ENCODE peak calls at places on chromosomes 6 and 20, in eight cellular contexts. One of them, this sample, is unnamed.

GRCh38 chr20:39878809-39879208 is 810.2 kb downstream of the MAFB start:
- DNase-seq in GM06990: no peak
- DNase-seq in gastrocnemius medialis: no peak
- DNase-seq in hepatocyte: no peak
- DNase-seq in mammary epithelial cell: peak
- DNase-seq in epithelial cell of esophagus: peak
- DNase-seq in IMR-90: no peak
- DNase-seq in lower lobe of right lung: no peak
- DNase-seq in this sample: no peak

GRCh38 chr6:164039954-164040375 is 625.4 kb downstream of the QKI start:
- DNase-seq in GM06990: no peak
- DNase-seq in gastrocnemius medialis: no peak
- DNase-seq in hepatocyte: no peak
- DNase-seq in mammary epithelial cell: peak
- DNase-seq in epithelial cell of esophagus: no peak
- DNase-seq in IMR-90: no peak
- DNase-seq in lower lobe of right lung: peak
- DNase-seq in this sample: no peak

GRCh38 chr6:128112494-128112893 is 211.6 kb upstream of the THEMIS start:
- DNase-seq in GM06990: no peak
- DNase-seq in gastrocnemius medialis: no peak
- DNase-seq in hepatocyte: peak
- DNase-seq in mammary epithelial cell: no peak
- DNase-seq in epithelial cell of esophagus: no peak
- DNase-seq in IMR-90: peak
- DNase-seq in lower lobe of right lung: no peak
- DNase-seq in this sample: no peak

GRCh38 chr6:13694562-13694961 is 17.1 kb downstream of the RANBP9 start:
- DNase-seq in GM06990: no peak
- DNase-seq in gastrocnemius medialis: no peak
- DNase-seq in hepatocyte: no peak
- DNase-seq in mammary epithelial cell: no peak
- DNase-seq in epithelial cell of esophagus: no peak
- DNase-seq in IMR-90: no peak
- DNase-seq in lower lobe of right lung: no peak
- DNase-seq in this sample: no peak

GRCh38 chr6:29845405-29846006 is 17.9 kb downstream of the HLA-G start:
- DNase-seq in GM06990: no peak
- DNase-seq in gastrocnemius medialis: no peak
- DNase-seq in hepatocyte: peak
- DNase-seq in mammary epithelial cell: peak
- DNase-seq in epithelial cell of esophagus: peak
- DNase-seq in IMR-90: no peak
- DNase-seq in lower lobe of right lung: no peak
- DNase-seq in this sample: peak

GRCh38 chr6:20658053-20658452 is 123.8 kb downstream of the CDKAL1 start:
- DNase-seq in GM06990: no peak
- DNase-seq in gastrocnemius medialis: no peak
- DNase-seq in hepatocyte: no peak
- DNase-seq in mammary epithelial cell: no peak
- DNase-seq in epithelial cell of esophagus: no peak
- DNase-seq in IMR-90: no peak
- DNase-seq in lower lobe of right lung: no peak
- DNase-seq in this sample: no peak

GRCh38 chr6:39931607-39932006 is 2.7 kb downstream of the MOCS1 start:
- DNase-seq in GM06990: no peak
- DNase-seq in gastrocnemius medialis: no peak
- DNase-seq in hepatocyte: no peak
- DNase-seq in mammary epithelial cell: no peak
- DNase-seq in epithelial cell of esophagus: no peak
- DNase-seq in IMR-90: no peak
- DNase-seq in lower lobe of right lung: no peak
- DNase-seq in this sample: no peak

GRCh38 chr20:44087051-44087856 is 99.7 kb downstream of the JPH2 start:
- DNase-seq in GM06990: no peak
- DNase-seq in gastrocnemius medialis: no peak
- DNase-seq in hepatocyte: no peak
- DNase-seq in mammary epithelial cell: no peak
- DNase-seq in epithelial cell of esophagus: peak
- DNase-seq in IMR-90: no peak
- DNase-seq in lower lobe of right lung: no peak
- DNase-seq in this sample: no peak

GRCh38 chr6:27479319-27480182 is 6.6 kb upstream of the ZNF184 start:
- DNase-seq in GM06990: peak
- DNase-seq in gastrocnemius medialis: peak
- DNase-seq in hepatocyte: peak
- DNase-seq in mammary epithelial cell: peak
- DNase-seq in epithelial cell of esophagus: peak
- DNase-seq in IMR-90: peak
- DNase-seq in lower lobe of right lung: peak
- DNase-seq in this sample: peak

DNA sequence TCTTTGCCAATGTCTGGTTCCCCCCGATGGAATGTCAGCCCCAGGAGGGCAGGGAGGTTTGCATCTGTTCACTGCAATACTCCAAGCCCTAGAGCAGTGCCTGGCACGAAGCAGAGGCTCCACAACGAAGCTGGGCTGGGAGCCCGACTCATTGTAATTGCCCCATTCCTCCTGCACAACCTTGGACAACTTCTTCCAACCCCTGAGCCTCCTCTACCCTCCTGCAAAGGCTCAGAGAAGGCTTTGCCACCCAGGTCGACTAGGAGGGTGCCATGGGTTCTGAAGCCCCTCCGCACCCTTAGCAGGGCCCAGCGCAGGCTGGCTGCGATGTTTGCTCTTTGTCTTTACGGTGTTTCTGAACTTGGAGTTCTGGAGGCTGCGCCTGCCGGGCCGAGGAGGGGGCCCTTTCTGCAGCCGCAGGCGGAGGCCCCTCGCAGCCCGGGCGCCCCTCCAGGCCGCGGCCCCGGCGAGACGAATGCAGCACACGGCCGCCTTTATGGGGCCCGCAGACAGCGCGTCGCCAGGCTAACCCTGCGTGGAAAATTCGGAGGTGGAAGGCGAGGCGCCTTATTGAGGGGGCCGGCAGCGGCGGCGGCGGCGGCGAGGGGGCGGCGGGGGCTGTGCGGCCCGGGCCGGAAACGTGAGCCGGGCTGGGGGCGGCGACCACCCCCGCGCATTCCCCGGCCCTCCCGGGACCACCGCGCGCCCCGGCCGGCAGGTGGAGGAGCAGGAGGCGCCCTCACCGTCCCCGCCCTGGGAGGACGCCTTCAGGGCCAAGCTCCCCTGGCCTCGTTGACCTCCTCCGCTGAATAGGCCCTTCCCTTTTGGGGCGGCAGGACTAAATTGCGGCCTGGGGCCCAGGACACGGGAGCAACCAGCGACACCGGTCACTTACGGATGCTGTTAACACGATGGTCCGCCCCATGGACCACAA is 27.0 kb downstream of the SNAI1 start:
- DNase-seq in GM06990: no peak
- DNase-seq in gastrocnemius medialis: no peak
- DNase-seq in hepatocyte: no peak
- DNase-seq in mammary epithelial cell: no peak
- DNase-seq in epithelial cell of esophagus: no peak
- DNase-seq in IMR-90: no peak
- DNase-seq in lower lobe of right lung: no peak
- DNase-seq in this sample: no peak
- H3K4me3 ChIP-seq in GM06990: no peak
- H3K4me3 ChIP-seq in gastrocnemius medialis: no peak
- H3K4me3 ChIP-seq in hepatocyte: no peak
- H3K4me3 ChIP-seq in mammary epithelial cell: no peak
- H3K4me3 ChIP-seq in epithelial cell of esophagus: no peak
- H3K4me3 ChIP-seq in IMR-90: no peak
- H3K4me3 ChIP-seq in lower lobe of right lung: no peak
- H3K4me3 ChIP-seq in this sample: no peak

GRCh38 chr6:37603284-37603683 is 94.4 kb downstream of the MDGA1 start:
- DNase-seq in GM06990: no peak
- DNase-seq in gastrocnemius medialis: no peak
- DNase-seq in hepatocyte: no peak
- DNase-seq in mammary epithelial cell: no peak
- DNase-seq in epithelial cell of esophagus: no peak
- DNase-seq in IMR-90: no peak
- DNase-seq in lower lobe of right lung: no peak
- DNase-seq in this sample: no peak
- TF ChIP-seq CTCF in GM06990: no peak
- TF ChIP-seq CTCF in gastrocnemius medialis: no peak
- TF ChIP-seq CTCF in hepatocyte: no peak
- TF ChIP-seq CTCF in mammary epithelial cell: no peak
- TF ChIP-seq CTCF in epithelial cell of esophagus: no peak
- TF ChIP-seq CTCF in IMR-90: no peak
- TF ChIP-seq CTCF in lower lobe of right lung: no peak
- TF ChIP-seq CTCF in this sample: no peak

GRCh38 chr6:149467265-149467664 is 17.5 kb downstream of the ZC3H12D start:
- DNase-seq in GM06990: no peak
- DNase-seq in gastrocnemius medialis: no peak
- DNase-seq in hepatocyte: no peak
- DNase-seq in mammary epithelial cell: no peak
- DNase-seq in epithelial cell of esophagus: no peak
- DNase-seq in IMR-90: no peak
- DNase-seq in lower lobe of right lung: no peak
- DNase-seq in this sample: peak
- H3K4me3 ChIP-seq in GM06990: no peak
- H3K4me3 ChIP-seq in gastrocnemius medialis: no peak
- H3K4me3 ChIP-seq in hepatocyte: no peak
- H3K4me3 ChIP-seq in mammary epithelial cell: no peak
- H3K4me3 ChIP-seq in epithelial cell of esophagus: no peak
- H3K4me3 ChIP-seq in IMR-90: no peak
- H3K4me3 ChIP-seq in lower lobe of right lung: no peak
- H3K4me3 ChIP-seq in this sample: no peak

GRCh38 chr6:142047934-142048592 is 84.7 kb upstream of the GJE1 start:
- DNase-seq in GM06990: no peak
- DNase-seq in gastrocnemius medialis: no peak
- DNase-seq in hepatocyte: no peak
- DNase-seq in mammary epithelial cell: no peak
- DNase-seq in epithelial cell of esophagus: no peak
- DNase-seq in IMR-90: no peak
- DNase-seq in lower lobe of right lung: no peak
- DNase-seq in this sample: no peak

GRCh38 chr6:142048593-142048980 is 84.1 kb upstream of the GJE1 start:
- DNase-seq in GM06990: no peak
- DNase-seq in gastrocnemius medialis: no peak
- DNase-seq in hepatocyte: no peak
- DNase-seq in mammary epithelial cell: no peak
- DNase-seq in epithelial cell of esophagus: no peak
- DNase-seq in IMR-90: no peak
- DNase-seq in lower lobe of right lung: no peak
- DNase-seq in this sample: no peak

GRCh38 chr6:142051404-142051803 is 81.3 kb upstream of the GJE1 start:
- DNase-seq in GM06990: no peak
- DNase-seq in gastrocnemius medialis: no peak
- DNase-seq in hepatocyte: no peak
- DNase-seq in mammary epithelial cell: no peak
- DNase-seq in epithelial cell of esophagus: no peak
- DNase-seq in IMR-90: no peak
- DNase-seq in lower lobe of right lung: no peak
- DNase-seq in this sample: no peak

GRCh38 chr6:142045380-142046270 is 87.1 kb upstream of the GJE1 start:
- DNase-seq in GM06990: no peak
- DNase-seq in gastrocnemius medialis: no peak
- DNase-seq in hepatocyte: no peak
- DNase-seq in mammary epithelial cell: no peak
- DNase-seq in epithelial cell of esophagus: peak
- DNase-seq in IMR-90: peak
- DNase-seq in lower lobe of right lung: no peak
- DNase-seq in this sample: no peak
- TF ChIP-seq CTCF in GM06990: no peak
- TF ChIP-seq CTCF in gastrocnemius medialis: no peak
- TF ChIP-seq CTCF in hepatocyte: peak
- TF ChIP-seq CTCF in mammary epithelial cell: peak
- TF ChIP-seq CTCF in epithelial cell of esophagus: peak
- TF ChIP-seq CTCF in IMR-90: peak
- TF ChIP-seq CTCF in lower lobe of right lung: no peak
- TF ChIP-seq CTCF in this sample: no peak

GRCh38 chr6:45192556-45192955 is 135.6 kb upstream of the RUNX2 start:
- DNase-seq in GM06990: no peak
- DNase-seq in gastrocnemius medialis: no peak
- DNase-seq in hepatocyte: no peak
- DNase-seq in mammary epithelial cell: no peak
- DNase-seq in epithelial cell of esophagus: peak
- DNase-seq in IMR-90: peak
- DNase-seq in lower lobe of right lung: no peak
- DNase-seq in this sample: no peak
- H3K4me3 ChIP-seq in GM06990: no peak
- H3K4me3 ChIP-seq in gastrocnemius medialis: no peak
- H3K4me3 ChIP-seq in hepatocyte: no peak
- H3K4me3 ChIP-seq in mammary epithelial cell: no peak
- H3K4me3 ChIP-seq in epithelial cell of esophagus: no peak
- H3K4me3 ChIP-seq in IMR-90: no peak
- H3K4me3 ChIP-seq in lower lobe of right lung: no peak
- H3K4me3 ChIP-seq in this sample: no peak

GRCh38 chr6:117706504-117706903 is 31.2 kb downstream of the NUS1 start:
- DNase-seq in GM06990: no peak
- DNase-seq in gastrocnemius medialis: no peak
- DNase-seq in hepatocyte: no peak
- DNase-seq in mammary epithelial cell: no peak
- DNase-seq in epithelial cell of esophagus: no peak
- DNase-seq in IMR-90: no peak
- DNase-seq in lower lobe of right lung: no peak
- DNase-seq in this sample: no peak

GRCh38 chr6:117711369-117711768 is 36.1 kb downstream of the NUS1 start:
- DNase-seq in GM06990: no peak
- DNase-seq in gastrocnemius medialis: no peak
- DNase-seq in hepatocyte: no peak
- DNase-seq in mammary epithelial cell: peak
- DNase-seq in epithelial cell of esophagus: peak
- DNase-seq in IMR-90: no peak
- DNase-seq in lower lobe of right lung: no peak
- DNase-seq in this sample: peak
- TF ChIP-seq CTCF in GM06990: no peak
- TF ChIP-seq CTCF in gastrocnemius medialis: no peak
- TF ChIP-seq CTCF in hepatocyte: no peak
- TF ChIP-seq CTCF in mammary epithelial cell: no peak
- TF ChIP-seq CTCF in epithelial cell of esophagus: no peak
- TF ChIP-seq CTCF in IMR-90: no peak
- TF ChIP-seq CTCF in lower lobe of right lung: no peak
- TF ChIP-seq CTCF in this sample: no peak

GRCh38 chr6:147122823-147123222 is 81.4 kb upstream of the STXBP5 start:
- DNase-seq in GM06990: no peak
- DNase-seq in gastrocnemius medialis: no peak
- DNase-seq in hepatocyte: no peak
- DNase-seq in mammary epithelial cell: no peak
- DNase-seq in epithelial cell of esophagus: no peak
- DNase-seq in IMR-90: no peak
- DNase-seq in lower lobe of right lung: no peak
- DNase-seq in this sample: no peak

GRCh38 chr6:147127587-147127986 is 76.6 kb upstream of the STXBP5 start:
- DNase-seq in GM06990: no peak
- DNase-seq in gastrocnemius medialis: no peak
- DNase-seq in hepatocyte: no peak
- DNase-seq in mammary epithelial cell: peak
- DNase-seq in epithelial cell of esophagus: no peak
- DNase-seq in IMR-90: peak
- DNase-seq in lower lobe of right lung: no peak
- DNase-seq in this sample: no peak

GRCh38 chr6:147128056-147128455 is 76.2 kb upstream of the STXBP5 start:
- DNase-seq in GM06990: no peak
- DNase-seq in gastrocnemius medialis: no peak
- DNase-seq in hepatocyte: no peak
- DNase-seq in mammary epithelial cell: no peak
- DNase-seq in epithelial cell of esophagus: no peak
- DNase-seq in IMR-90: no peak
- DNase-seq in lower lobe of right lung: no peak
- DNase-seq in this sample: no peak

GRCh38 chr6:147131728-147132127 is 72.5 kb upstream of the STXBP5 start:
- DNase-seq in GM06990: no peak
- DNase-seq in gastrocnemius medialis: no peak
- DNase-seq in hepatocyte: peak
- DNase-seq in mammary epithelial cell: no peak
- DNase-seq in epithelial cell of esophagus: no peak
- DNase-seq in IMR-90: peak
- DNase-seq in lower lobe of right lung: no peak
- DNase-seq in this sample: no peak

GRCh38 chr6:147126618-147127022 is 77.6 kb upstream of the STXBP5 start:
- DNase-seq in GM06990: no peak
- DNase-seq in gastrocnemius medialis: peak
- DNase-seq in hepatocyte: no peak
- DNase-seq in mammary epithelial cell: no peak
- DNase-seq in epithelial cell of esophagus: no peak
- DNase-seq in IMR-90: no peak
- DNase-seq in lower lobe of right lung: no peak
- DNase-seq in this sample: no peak
- H3K4me3 ChIP-seq in GM06990: no peak
- H3K4me3 ChIP-seq in gastrocnemius medialis: no peak
- H3K4me3 ChIP-seq in hepatocyte: no peak
- H3K4me3 ChIP-seq in mammary epithelial cell: no peak
- H3K4me3 ChIP-seq in epithelial cell of esophagus: no peak
- H3K4me3 ChIP-seq in IMR-90: no peak
- H3K4me3 ChIP-seq in lower lobe of right lung: no peak
- H3K4me3 ChIP-seq in this sample: no peak